ENCODE peak calls at places on chromosomes 6 and 20, in four cellular contexts. Q, X, T and U are unnamed samples.

GRCh38 chr20:51928931-51929330 is 126.6 kb upstream of the SALL4 start:
- DNase-seq in Q (no peak), X (no peak), T (no peak), U (no peak)

GRCh38 chr6:125307964-125308615 is 6.3 kb upstream of the HDDC2 start:
- DNase-seq in Q (no peak), X (no peak), T (no peak), U (no peak)

GRCh38 chr20:10474606-10475184 is 39.6 kb downstream of the SLX4IP start:
- DNase-seq in Q (peak), X (no peak), T (no peak), U (no peak)

GRCh38 chr6:159104163-159104885 is 59.5 kb upstream of the TAGAP start:
- DNase-seq in Q (no peak), X (peak), T (peak), U (no peak)

GRCh38 chr20:4808872-4809271 is 87.2 kb downstream of the PRND start:
- DNase-seq in Q (no peak), X (no peak), T (peak), U (no peak)

GRCh38 chr6:105981002-105981887 is 104.9 kb upstream of the PRDM1 start:
- DNase-seq in Q (no peak), X (no peak), T (no peak), U (no peak)

GRCh38 chr20:3680701-3681351 is 984 bp downstream of the ADAM33 start:
- DNase-seq in Q (no peak), X (no peak), T (no peak), U (no peak)

GRCh38 chr6:19757036-19757435 is 80.1 kb upstream of the ID4 start:
- DNase-seq in Q (no peak), X (no peak), T (peak), U (no peak)

GRCh38 chr20:63048516-63049190 is 41.9 kb upstream of the BHLHE23 start:
- DNase-seq in Q (no peak), X (no peak), T (no peak), U (no peak)

GRCh38 chr6:43450699-43451131 is 4.6 kb downstream of the DLK2 start:
- DNase-seq in Q (no peak), X (no peak), T (no peak), U (no peak)

GRCh38 chr6:37667050-37667814 is 30.5 kb downstream of the MDGA1 start:
- DNase-seq in Q (no peak), X (no peak), T (no peak), U (no peak)